ENCODE peak calls at places on chromosomes 2 and 18, in four cellular contexts. N is fibroblast of pulmonary artery, L is astrocyte of the cerebellum, Y is A549. W is an unnamed sample.

GRCh38 chr2:102514061-102514785 is 41.2 kb downstream of the SLC9A4 start:
- DNase-seq in Y (peak), N (peak), L (peak), W (peak)

GRCh38 chr2:8000861-8001260 is 681.0 kb upstream of the ID2 start:
- DNase-seq in N (peak), L (no peak), Y (peak), W (no peak)

GRCh38 chr2:230824406-230824978 is 40.2 kb upstream of the ITM2C start:
- DNase-seq in Y (peak), L (peak), N (peak), W (peak)

GRCh38 chr18:13428319-13428718 is 209.8 kb downstream of the LDLRAD4 start:
- DNase-seq in Y (no peak), L (no peak), N (no peak), W (no peak)

GRCh38 chr2:215920244-215921100 is 92.9 kb downstream of the MREG start:
- DNase-seq in Y (peak), N (peak), L (peak), W (peak)

GRCh38 chr2:71742953-71743601 is 289.7 kb downstream of the DYSF start:
- DNase-seq in L (peak), N (peak), Y (peak), W (peak)

GRCh38 chr2:53793261-53793660 is 6.4 kb downstream of the ERLEC1 start:
- DNase-seq in L (no peak), Y (no peak), N (no peak), W (no peak)

GRCh38 chr2:72150961-72151356 is 3.3 kb upstream of the CYP26B1 start:
- DNase-seq in L (no peak), N (no peak), Y (no peak), W (no peak)

GRCh38 chr2:134348239-134348638 is 94.4 kb downstream of the MGAT5 start:
- DNase-seq in L (no peak), Y (no peak), N (peak), W (no peak)

GRCh38 chr18:29157905-29158304 is 981.0 kb upstream of the CDH2 start:
- DNase-seq in N (no peak), L (no peak), Y (no peak), W (no peak)

GRCh38 chr2:160417745-160418397 is 75.7 kb downstream of the RBMS1 start:
- DNase-seq in N (peak), Y (peak), L (no peak), W (no peak)

GRCh38 chr2:229422005-229422404 is 150.9 kb upstream of the PID1 start:
- DNase-seq in L (no peak), Y (no peak), N (no peak), W (no peak)

GRCh38 chr2:84494070-84494469 is 22.2 kb upstream of the DNAH6 start:
- DNase-seq in N (peak), L (no peak), Y (peak), W (no peak)

GRCh38 chr2:72007402-72007801 is 140.3 kb downstream of the CYP26B1 start:
- DNase-seq in N (no peak), L (no peak), Y (no peak), W (no peak)

GRCh38 chr2:150274108-150274507 is 213.4 kb downstream of the RND3 start:
- DNase-seq in N (no peak), Y (no peak), L (no peak), W (peak)

GRCh38 chr2:196076778-196077568 is 8.3 kb upstream of the DNAH7 start:
- DNase-seq in N (no peak), L (no peak), Y (no peak), W (no peak)

GRCh38 chr2:228658998-228659397 is 477.5 kb upstream of the SPHKAP start:
- DNase-seq in N (peak), L (peak), Y (no peak), W (no peak)

GRCh38 chr18:39799010-39799409 is 2156.0 kb upstream of the PIK3C3 start:
- DNase-seq in N (peak), L (no peak), Y (peak), W (no peak)

GRCh38 chr2:72990695-72991438 is 73.5 kb downstream of the EMX1 start:
- DNase-seq in Y (no peak), N (no peak), L (no peak), W (no peak)

GRCh38 chr2:124822516-124822915 is 797.4 kb downstream of the CNTNAP5 start:
- DNase-seq in N (no peak), L (no peak), Y (no peak), W (no peak)

GRCh38 chr2:60116167-60116870 is 437.1 kb downstream of the BCL11A start:
- DNase-seq in Y (no peak), L (no peak), N (no peak), W (no peak)

GRCh38 chr2:64979744-64980143 is 9.5 kb upstream of the SLC1A4 start:
- DNase-seq in Y (no peak), N (no peak), L (no peak), W (no peak)

GRCh38 chr2:197423307-197423706 is 11.5 kb downstream of the SF3B1 start:
- DNase-seq in Y (no peak), N (no peak), L (no peak), W (no peak)

GRCh38 chr2:197427986-197428385 is 6.8 kb downstream of the SF3B1 start:
- DNase-seq in N (no peak), Y (no peak), L (no peak), W (no peak)

GRCh38 chr2:197426723-197427122 is 8.1 kb downstream of the SF3B1 start:
- DNase-seq in N (no peak), L (no peak), Y (no peak), W (no peak)

GRCh38 chr2:197427204-197427603 is 7.6 kb downstream of the SF3B1 start:
- DNase-seq in N (no peak), Y (no peak), L (no peak), W (no peak)

DNA sequence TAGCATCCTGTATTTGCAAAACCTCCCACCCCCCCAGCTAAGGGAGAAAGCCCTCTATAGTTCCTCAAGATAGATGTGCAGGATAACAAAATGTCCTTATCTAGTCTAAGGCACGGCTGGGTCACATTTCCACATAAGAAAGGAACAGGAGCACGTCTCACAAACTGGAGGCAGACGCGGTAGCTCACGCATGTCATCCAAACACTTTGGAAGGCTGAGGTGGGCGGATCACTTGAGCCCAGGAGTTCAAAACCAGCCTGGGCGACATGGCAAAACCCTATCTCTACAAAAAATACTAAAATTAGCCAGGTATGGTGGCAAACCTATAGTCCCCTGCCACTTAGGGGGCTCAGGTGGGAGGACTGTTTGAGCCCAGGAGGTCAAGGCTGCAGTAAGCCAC is 9.3 kb downstream of the SF3B1 start:
- DNase-seq in Y (no peak), L (no peak), N (no peak), W (no peak)
- H3K4me3 ChIP-seq in Y (no peak), L (no peak), N (no peak), W (no peak)

DNA sequence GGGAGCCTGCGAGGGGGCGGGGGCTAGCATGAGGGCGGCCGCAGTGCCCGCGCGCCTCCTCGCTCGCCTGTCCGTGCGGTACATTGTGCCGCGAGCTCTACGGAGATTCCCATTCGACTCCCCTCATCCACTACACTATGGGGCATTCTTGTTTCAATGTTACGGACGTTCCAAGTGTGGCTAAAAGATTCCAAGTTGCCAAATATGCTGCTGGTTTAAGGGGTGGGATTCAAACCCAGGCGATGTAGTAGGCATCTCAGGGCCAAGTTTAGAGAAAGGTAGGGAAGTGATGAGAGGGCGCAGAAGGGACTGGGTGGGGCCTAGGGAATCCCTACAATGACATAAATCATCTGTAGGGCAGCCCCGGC is 10.0 kb upstream of the CRYBA2 start:
- DNase-seq in N (no peak), L (no peak), Y (no peak), W (no peak)
- TF ChIP-seq CTCF in N (no peak), L (no peak), Y (no peak), W (no peak)

GRCh38 chr2:241948901-241949735 is 79.6 kb downstream of the RTP5 start:
- DNase-seq in N (no peak), Y (no peak), L (no peak), W (no peak)

GRCh38 chr2:241950878-241951331 is 81.4 kb downstream of the RTP5 start:
- DNase-seq in Y (peak), L (peak), N (peak), W (no peak)

GRCh38 chr2:241949736-241950412 is 80.3 kb downstream of the RTP5 start:
- DNase-seq in Y (no peak), N (no peak), L (no peak), W (no peak)

GRCh38 chr2:241951920-241952319 is 82.4 kb downstream of the RTP5 start:
- DNase-seq in Y (no peak), N (no peak), L (no peak), W (no peak)

DNA sequence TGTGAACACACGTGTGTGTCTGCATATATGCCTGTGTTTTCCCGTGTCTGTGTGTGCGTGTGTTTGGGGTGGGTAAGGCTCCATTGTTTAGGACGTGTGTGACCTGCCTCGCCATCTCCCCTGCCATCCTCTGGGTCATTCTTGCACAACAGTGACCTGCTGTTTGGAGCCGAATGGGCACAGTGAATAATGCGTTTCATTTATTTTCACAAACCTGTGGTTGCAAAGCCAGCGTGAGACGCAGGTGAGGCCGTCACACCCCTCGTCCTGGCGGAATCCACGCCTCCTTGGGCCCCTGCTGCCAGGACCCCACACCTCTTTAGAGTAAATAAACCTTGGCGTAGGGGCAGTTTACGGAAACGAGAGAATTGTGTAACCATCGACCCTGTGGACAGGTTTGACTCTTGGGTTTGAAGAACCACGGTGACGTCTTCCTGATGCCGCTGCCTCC is 80.9 kb downstream of the RTP5 start:
- DNase-seq in Y (no peak), N (no peak), L (no peak), W (no peak)
- H3K4me3 ChIP-seq in Y (no peak), N (no peak), L (no peak), W (no peak)

GRCh38 chr2:181656450-181657261 is at the start of gene CERKL:
- DNase-seq in L (no peak), Y (peak), N (peak), W (no peak)
- TF ChIP-seq CTCF in L (no peak), Y (no peak), N (no peak), W (peak)